ENCODE peak calls at places on chromosomes 3 and 15, in five cellular contexts. One of them, this sample, is unnamed.

GRCh38 chr3:48268381-48268935 is 27.6 kb downstream of the ZNF589 start:
- DNase-seq in OCI-LY7: no peak
- DNase-seq in astrocyte of the spinal cord: no peak
- DNase-seq in uterus: no peak
- DNase-seq in psoas muscle: no peak
- DNase-seq in this sample: peak

GRCh38 chr3:188417329-188417728 is 263.4 kb downstream of the LPP start:
- DNase-seq in OCI-LY7: peak
- DNase-seq in astrocyte of the spinal cord: no peak
- DNase-seq in uterus: no peak
- DNase-seq in psoas muscle: peak
- DNase-seq in this sample: no peak

GRCh38 chr15:64067564-64068030 is 21.3 kb upstream of the DAPK2 start:
- DNase-seq in OCI-LY7: peak
- DNase-seq in astrocyte of the spinal cord: peak
- DNase-seq in uterus: peak
- DNase-seq in psoas muscle: peak
- DNase-seq in this sample: peak

GRCh38 chr15:33086500-33087141 is 107.9 kb downstream of the FMN1 start:
- DNase-seq in OCI-LY7: peak
- DNase-seq in astrocyte of the spinal cord: peak
- DNase-seq in uterus: no peak
- DNase-seq in psoas muscle: no peak
- DNase-seq in this sample: no peak

GRCh38 chr15:33639051-33639450 is 328.3 kb downstream of the RYR3 start:
- DNase-seq in OCI-LY7: no peak
- DNase-seq in astrocyte of the spinal cord: no peak
- DNase-seq in uterus: no peak
- DNase-seq in psoas muscle: no peak
- DNase-seq in this sample: no peak

GRCh38 chr3:123071146-123071545 is 4.3 kb downstream of the PDIA5 start:
- DNase-seq in OCI-LY7: peak
- DNase-seq in astrocyte of the spinal cord: no peak
- DNase-seq in uterus: no peak
- DNase-seq in psoas muscle: no peak
- DNase-seq in this sample: no peak

GRCh38 chr15:40006646-40007045 is 32.3 kb downstream of the SRP14 start:
- DNase-seq in OCI-LY7: no peak
- DNase-seq in astrocyte of the spinal cord: peak
- DNase-seq in uterus: no peak
- DNase-seq in psoas muscle: no peak
- DNase-seq in this sample: no peak

GRCh38 chr3:99938270-99938955 is 120.8 kb downstream of the CMSS1 start:
- DNase-seq in OCI-LY7: no peak
- DNase-seq in astrocyte of the spinal cord: peak
- DNase-seq in uterus: no peak
- DNase-seq in psoas muscle: no peak
- DNase-seq in this sample: no peak

GRCh38 chr3:19074257-19074938 is 73.9 kb upstream of the KCNH8 start:
- DNase-seq in OCI-LY7: no peak
- DNase-seq in astrocyte of the spinal cord: no peak
- DNase-seq in uterus: no peak
- DNase-seq in psoas muscle: peak
- DNase-seq in this sample: no peak

GRCh38 chr15:69861331-69862171 is 236.2 kb downstream of the TLE3 start:
- DNase-seq in OCI-LY7: peak
- DNase-seq in astrocyte of the spinal cord: no peak
- DNase-seq in uterus: no peak
- DNase-seq in psoas muscle: no peak
- DNase-seq in this sample: no peak

GRCh38 chr3:107845355-107846281 is 245.2 kb downstream of the CD47 start:
- DNase-seq in OCI-LY7: no peak
- DNase-seq in astrocyte of the spinal cord: no peak
- DNase-seq in uterus: no peak
- DNase-seq in psoas muscle: no peak
- DNase-seq in this sample: no peak

GRCh38 chr3:107848516-107848915 is 242.3 kb downstream of the CD47 start:
- DNase-seq in OCI-LY7: no peak
- DNase-seq in astrocyte of the spinal cord: no peak
- DNase-seq in uterus: no peak
- DNase-seq in psoas muscle: no peak
- DNase-seq in this sample: no peak

GRCh38 chr3:107842940-107843339 is 247.9 kb downstream of the CD47 start:
- DNase-seq in OCI-LY7: no peak
- DNase-seq in astrocyte of the spinal cord: no peak
- DNase-seq in uterus: no peak
- DNase-seq in psoas muscle: no peak
- DNase-seq in this sample: no peak

GRCh38 chr3:107847791-107848190 is 243.0 kb downstream of the CD47 start:
- DNase-seq in OCI-LY7: no peak
- DNase-seq in astrocyte of the spinal cord: no peak
- DNase-seq in uterus: no peak
- DNase-seq in psoas muscle: no peak
- DNase-seq in this sample: no peak

GRCh38 chr3:107846282-107846852 is 244.5 kb downstream of the CD47 start:
- DNase-seq in OCI-LY7: peak
- DNase-seq in astrocyte of the spinal cord: peak
- DNase-seq in uterus: peak
- DNase-seq in psoas muscle: peak
- DNase-seq in this sample: peak
- TF ChIP-seq CTCF in OCI-LY7: peak
- TF ChIP-seq CTCF in astrocyte of the spinal cord: peak
- TF ChIP-seq CTCF in uterus: peak
- TF ChIP-seq CTCF in psoas muscle: peak
- TF ChIP-seq CTCF in this sample: peak

GRCh38 chr15:88023956-88024355 is 232.6 kb downstream of the NTRK3 start:
- DNase-seq in OCI-LY7: no peak
- DNase-seq in astrocyte of the spinal cord: no peak
- DNase-seq in uterus: no peak
- DNase-seq in psoas muscle: no peak
- DNase-seq in this sample: no peak

GRCh38 chr15:88031461-88031860 is 225.1 kb downstream of the NTRK3 start:
- DNase-seq in OCI-LY7: no peak
- DNase-seq in astrocyte of the spinal cord: no peak
- DNase-seq in uterus: no peak
- DNase-seq in psoas muscle: no peak
- DNase-seq in this sample: no peak

GRCh38 chr15:88032787-88033186 is 223.8 kb downstream of the NTRK3 start:
- DNase-seq in OCI-LY7: no peak
- DNase-seq in astrocyte of the spinal cord: no peak
- DNase-seq in uterus: no peak
- DNase-seq in psoas muscle: no peak
- DNase-seq in this sample: no peak

GRCh38 chr15:88029696-88030095 is 226.8 kb downstream of the NTRK3 start:
- DNase-seq in OCI-LY7: no peak
- DNase-seq in astrocyte of the spinal cord: no peak
- DNase-seq in uterus: no peak
- DNase-seq in psoas muscle: no peak
- DNase-seq in this sample: no peak

DNA sequence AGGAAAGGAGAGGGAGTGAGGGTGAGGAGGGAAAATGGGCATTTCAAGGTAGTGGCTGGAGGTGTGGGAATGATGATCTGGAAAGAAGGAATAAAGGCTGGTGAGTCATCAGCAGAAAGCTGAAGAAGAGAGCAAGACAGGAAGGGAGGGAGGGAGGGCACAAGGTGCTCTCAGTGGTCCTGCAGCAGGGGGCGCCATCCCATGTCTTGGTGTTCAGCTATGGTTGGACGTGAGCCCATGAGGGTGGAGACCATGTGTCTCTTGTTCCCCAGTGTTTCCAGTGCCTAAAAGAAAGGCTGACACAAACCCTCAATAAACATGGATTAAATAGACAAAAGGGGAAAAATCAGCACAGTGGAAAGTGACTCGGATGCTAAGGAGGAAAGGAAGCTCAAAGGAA is 228.5 kb downstream of the NTRK3 start:
- DNase-seq in OCI-LY7: no peak
- DNase-seq in astrocyte of the spinal cord: no peak
- DNase-seq in uterus: no peak
- DNase-seq in psoas muscle: no peak
- DNase-seq in this sample: no peak
- TF ChIP-seq CTCF in OCI-LY7: peak
- TF ChIP-seq CTCF in astrocyte of the spinal cord: no peak
- TF ChIP-seq CTCF in uterus: no peak
- TF ChIP-seq CTCF in psoas muscle: no peak
- TF ChIP-seq CTCF in this sample: peak

GRCh38 chr15:41115088-41115651 is 910 bp downstream of the INO80 start:
- DNase-seq in OCI-LY7: no peak
- DNase-seq in astrocyte of the spinal cord: peak
- DNase-seq in uterus: no peak
- DNase-seq in psoas muscle: no peak
- DNase-seq in this sample: no peak
- TF ChIP-seq CTCF in OCI-LY7: peak
- TF ChIP-seq CTCF in astrocyte of the spinal cord: peak
- TF ChIP-seq CTCF in uterus: no peak
- TF ChIP-seq CTCF in psoas muscle: no peak
- TF ChIP-seq CTCF in this sample: peak

DNA sequence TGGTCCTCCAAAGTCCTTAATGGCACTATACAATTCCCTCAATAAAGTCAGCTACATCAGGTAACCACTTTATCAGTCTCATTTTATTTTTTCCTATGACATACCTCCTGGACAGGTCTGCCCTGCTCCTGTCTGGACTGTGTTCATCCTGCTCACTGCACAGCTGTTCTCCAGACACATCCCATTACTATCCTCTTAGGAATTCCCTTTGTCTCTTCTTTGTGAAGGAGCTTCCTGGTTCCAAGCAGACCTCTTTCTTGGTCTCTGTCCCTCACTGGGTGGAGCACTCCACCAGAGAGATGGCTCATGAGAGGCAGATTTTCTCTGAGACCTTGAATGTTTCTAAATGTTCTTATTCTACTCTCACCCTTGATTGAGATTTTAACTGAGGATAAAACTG is 60.1 kb downstream of the KY start:
- DNase-seq in OCI-LY7: no peak
- DNase-seq in astrocyte of the spinal cord: no peak
- DNase-seq in uterus: no peak
- DNase-seq in psoas muscle: no peak
- DNase-seq in this sample: no peak
- TF ChIP-seq CTCF in OCI-LY7: no peak
- TF ChIP-seq CTCF in astrocyte of the spinal cord: no peak
- TF ChIP-seq CTCF in uterus: no peak
- TF ChIP-seq CTCF in psoas muscle: no peak
- TF ChIP-seq CTCF in this sample: no peak

This sample was measured in kidney epithelial cell.